ENCODE peak calls at places on chromosome 2, in five cellular contexts. Z, W, Y, Q and F are unnamed samples. For H3K4me1 and H3K36me3, the result is how much of the 10 kb centered on the place peaks cover.

GRCh38 chr2:178418426-178418825 is 32.5 kb downstream of the PRKRA start:
- DNase-seq in Z (no peak), W (no peak), Y (no peak), Q (no peak), F (no peak)

GRCh38 chr2:118423776-118424175 is 335.5 kb downstream of the INSIG2 start:
- DNase-seq in Z (no peak), W (no peak), Y (no peak), Q (no peak), F (no peak)

GRCh38 chr2:236875906-236876505 is 209.7 kb upstream of the COPS8 start:
- DNase-seq in Z (no peak), W (no peak), Y (no peak), Q (no peak), F (peak)

GRCh38 chr2:189444322-189444721 is 3.0 kb downstream of the WDR75 start:
- DNase-seq in Z (no peak), W (no peak), Y (no peak), Q (no peak), F (no peak)

GRCh38 chr2:207073791-207074678 is 91.7 kb downstream of the KLF7 start:
- DNase-seq in Z (no peak), W (no peak), Y (peak), Q (peak), F (no peak)

GRCh38 chr2:222142027-222142426 is 156.8 kb downstream of the PAX3 start:
- DNase-seq in Z (no peak), W (no peak), Y (no peak), Q (no peak), F (no peak)

GRCh38 chr2:61536086-61536722 is 2.0 kb downstream of the XPO1 start:
- DNase-seq in Z (peak), W (peak), Y (peak), Q (peak), F (peak)

GRCh38 chr2:100731535-100731981 is 88.4 kb upstream of the NPAS2 start:
- DNase-seq in Z (no peak), W (no peak), Y (no peak), Q (no peak), F (no peak)

GRCh38 chr2:224837066-224837465 is 120.9 kb upstream of the CCDC195 start:
- DNase-seq in Z (no peak), W (no peak), Y (no peak), Q (no peak), F (no peak)

GRCh38 chr2:49224426-49225010 is 70.2 kb upstream of the FSHR start:
- DNase-seq in Z (peak), W (no peak), Y (peak), Q (no peak), F (no peak)

GRCh38 chr2:171652411-171652775 is 34.9 kb upstream of the DYNC1I2 start:
- DNase-seq in Z (no peak), W (no peak), Y (no peak), Q (peak), F (no peak)

GRCh38 chr2:174259981-174260380 is 11.6 kb upstream of the OLA1 start:
- DNase-seq in Z (no peak), W (no peak), Y (no peak), Q (no peak), F (no peak)

GRCh38 chr2:171160119-171160629 is 519 bp downstream of the TLK1 start:
- DNase-seq in Z (peak), W (peak), Y (peak), Q (peak), F (peak)

GRCh38 chr2:239801404-239802100 is 223.6 kb downstream of the NDUFA10 start:
- DNase-seq in Z (no peak), W (no peak), Y (no peak), Q (no peak), F (no peak)

DNA sequence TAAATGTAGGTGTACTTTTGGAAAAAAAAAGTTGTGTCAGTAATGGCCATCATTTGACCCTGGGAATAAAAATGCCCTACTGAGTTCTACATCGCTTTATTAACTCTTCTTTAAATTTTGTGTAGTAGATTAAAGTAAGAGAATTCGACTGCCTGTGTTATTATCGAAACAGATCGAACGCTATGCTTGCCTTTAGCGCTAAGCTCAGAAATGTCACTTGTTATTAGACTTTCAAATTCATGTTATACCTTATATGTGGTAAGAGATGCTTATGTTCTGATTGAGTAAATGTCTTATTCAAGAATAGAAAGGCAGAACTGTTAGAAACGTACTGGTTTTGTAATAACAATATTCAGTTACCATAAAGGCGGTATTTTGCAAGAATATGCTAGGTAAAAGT is 1.4 kb downstream of the UGP2 start:
- DNase-seq in Z (no peak), W (no peak), Y (no peak), Q (no peak), F (no peak)
- H3K4me1 ChIP-seq in Z (half or more), W (under half), Y (half or more), Q (half or more), F (under half)

DNA sequence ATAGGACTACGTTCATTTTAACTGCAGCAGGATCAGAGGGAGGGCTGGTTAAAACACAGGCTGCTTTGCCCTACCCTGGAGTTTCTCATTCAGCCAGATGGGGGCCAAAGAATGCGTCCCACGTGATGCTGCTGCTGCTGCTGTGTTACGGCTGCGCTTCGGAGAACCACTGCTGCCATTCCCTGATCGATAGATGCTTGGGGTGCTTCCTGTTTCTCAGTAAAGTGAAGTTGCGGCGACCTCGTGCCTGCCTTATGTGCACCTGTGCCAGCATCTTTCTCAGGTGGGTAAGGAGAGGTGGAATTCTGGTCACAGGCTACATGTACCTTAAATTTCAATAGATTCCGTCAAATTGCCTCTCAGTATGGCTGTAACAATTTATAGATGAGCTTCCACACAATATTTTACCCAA is 24.7 kb upstream of the TOGARAM2 start:
- DNase-seq in Z (no peak), W (no peak), Y (no peak), Q (peak), F (peak)
- H3K4me3 ChIP-seq in Z (peak), W (no peak), Y (no peak), Q (peak), F (no peak)

DNA sequence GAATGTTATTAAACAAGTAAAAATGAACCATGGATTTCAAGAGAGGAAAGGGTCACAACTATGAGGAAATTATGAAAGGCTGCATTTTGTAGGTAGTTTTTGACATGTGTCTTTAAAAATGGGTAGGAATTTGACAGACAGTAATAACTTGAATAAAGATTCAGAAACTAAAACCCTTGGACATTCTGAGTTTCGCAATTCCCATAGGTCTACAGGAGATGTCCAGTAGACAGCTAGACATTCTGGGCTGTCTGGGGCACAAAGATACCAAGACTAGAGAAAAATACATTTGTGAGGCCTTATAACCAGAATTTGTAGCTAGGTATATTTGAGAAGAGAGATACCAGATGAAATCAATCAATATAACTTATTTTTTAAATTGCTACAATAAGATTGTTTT is 42.3 kb downstream of the DNAJC10 start:
- DNase-seq in Z (no peak), W (no peak), Y (no peak), Q (peak), F (no peak)
- H3K36me3 ChIP-seq in Z (half or more), W (under half), Y (half or more), Q (half or more), F (under half)

GRCh38 chr2:200627110-200627770 is 41.4 kb downstream of the AOX1 start:
- DNase-seq in Z (no peak), W (no peak), Y (no peak), Q (no peak), F (no peak)

GRCh38 chr2:200625317-200625716 is 39.5 kb downstream of the AOX1 start:
- DNase-seq in Z (no peak), W (no peak), Y (no peak), Q (no peak), F (no peak)

GRCh38 chr2:200622106-200622505 is 36.3 kb downstream of the AOX1 start:
- DNase-seq in Z (no peak), W (no peak), Y (no peak), Q (no peak), F (no peak)

GRCh38 chr2:200624660-200625059 is 38.8 kb downstream of the AOX1 start:
- DNase-seq in Z (no peak), W (no peak), Y (no peak), Q (no peak), F (no peak)

GRCh38 chr2:200625958-200626363 is 40.1 kb downstream of the AOX1 start:
- DNase-seq in Z (no peak), W (no peak), Y (no peak), Q (no peak), F (no peak)
- H3K4me1 ChIP-seq in Z (under half), W (under half), Y (under half), Q (under half), F (under half)